ENCODE peak calls at places on chromosomes 3 and 15, in eight cellular contexts. W, P, C, O, N, D, G and H are unnamed samples. For H3K4me1, the result is how much of the 10 kb centered on the place peaks cover.

GRCh38 chr3:170410428-170411029 is 8.1 kb upstream of the CLDN11 start:
- DNase-seq in W (no peak), P (no peak), C (no peak), O (no peak), N (no peak), D (peak), G (no peak), H (no peak)

GRCh38 chr3:135762188-135762853 is 203.2 kb upstream of the PPP2R3A start:
- DNase-seq in W (no peak), P (no peak), C (no peak), O (no peak), N (no peak), D (no peak), G (no peak), H (no peak)

GRCh38 chr15:90553248-90553745 is 23.6 kb downstream of the CRTC3 start:
- DNase-seq in W (no peak), P (no peak), C (no peak), O (no peak), N (no peak), D (no peak), G (no peak), H (no peak)

GRCh38 chr3:99520511-99520910 is 117.9 kb upstream of the COL8A1 start:
- DNase-seq in W (no peak), P (no peak), C (no peak), O (no peak), N (no peak), D (no peak), G (no peak), H (no peak)

GRCh38 chr15:92664178-92664900 is 8.8 kb upstream of the FAM174B start:
- DNase-seq in W (no peak), P (no peak), C (no peak), O (no peak), N (no peak), D (no peak), G (no peak), H (no peak)

GRCh38 chr3:194727435-194728128 is 41.9 kb downstream of the FAM43A start:
- DNase-seq in W (no peak), P (no peak), C (no peak), O (no peak), N (no peak), D (no peak), G (no peak), H (no peak)

GRCh38 chr15:96326551-96327154 is 3.8 kb upstream of the NR2F2 start:
- DNase-seq in W (peak), P (no peak), C (no peak), O (peak), N (peak), D (no peak), G (no peak), H (peak)

GRCh38 chr3:45223889-45224730 is 2.0 kb downstream of the TMEM158 start:
- DNase-seq in W (no peak), P (no peak), C (no peak), O (no peak), N (no peak), D (no peak), G (no peak), H (no peak)

GRCh38 chr3:49518016-49518415 is 36.3 kb upstream of the BSN start:
- DNase-seq in W (no peak), P (no peak), C (no peak), O (no peak), N (no peak), D (no peak), G (no peak), H (no peak)

GRCh38 chr3:54125317-54125716 is 3.0 kb downstream of the CACNA2D3 start:
- DNase-seq in W (no peak), P (no peak), C (no peak), O (no peak), N (no peak), D (no peak), G (no peak), H (no peak)

GRCh38 chr3:120678984-120679383 is 3.1 kb downstream of the HGD start:
- DNase-seq in W (no peak), P (no peak), C (no peak), O (no peak), N (no peak), D (no peak), G (no peak), H (no peak)

GRCh38 chr3:52095990-52096775 is 39.8 kb upstream of the DUSP7 start:
- DNase-seq in W (no peak), P (peak), C (no peak), O (no peak), N (peak), D (no peak), G (no peak), H (no peak)

GRCh38 chr15:70200511-70200991 is 102.8 kb upstream of the TLE3 start:
- DNase-seq in W (no peak), P (peak), C (no peak), O (no peak), N (no peak), D (no peak), G (no peak), H (no peak)

GRCh38 chr3:123328851-123329635 is 119.8 kb downstream of the ADCY5 start:
- DNase-seq in W (peak), P (peak), C (peak), O (peak), N (peak), D (peak), G (peak), H (peak)

GRCh38 chr15:82768414-82769081 is 37.3 kb downstream of the FSD2 start:
- DNase-seq in W (no peak), P (no peak), C (no peak), O (no peak), N (no peak), D (no peak), G (no peak), H (no peak)

GRCh38 chr15:90869601-90870353 is 1.4 kb downstream of the FURIN start:
- DNase-seq in W (peak), P (peak), C (no peak), O (no peak), N (peak), D (no peak), G (no peak), H (no peak)

GRCh38 chr3:129238945-129239705 is 10.3 kb upstream of the COPG1 start:
- DNase-seq in W (peak), P (no peak), C (no peak), O (no peak), N (no peak), D (no peak), G (no peak), H (no peak)

GRCh38 chr3:4271834-4272233 is 31.3 kb upstream of the SETMAR start:
- DNase-seq in W (no peak), P (no peak), C (no peak), O (no peak), N (no peak), D (no peak), G (peak), H (no peak)

GRCh38 chr3:127067116-127067910 is 84.4 kb downstream of the PLXNA1 start:
- DNase-seq in W (no peak), P (peak), C (no peak), O (no peak), N (peak), D (no peak), G (no peak), H (no peak)

GRCh38 chr3:32405711-32406323 is 14.2 kb downstream of the CMTM7 start:
- DNase-seq in W (no peak), P (no peak), C (no peak), O (no peak), N (no peak), D (no peak), G (peak), H (no peak)

GRCh38 chr3:115999001-115999400 is 375.7 kb downstream of the GAP43 start:
- DNase-seq in W (no peak), P (no peak), C (no peak), O (no peak), N (no peak), D (no peak), G (no peak), H (no peak)

GRCh38 chr3:136075816-136076215 is 110.3 kb downstream of the PPP2R3A start:
- DNase-seq in W (no peak), P (no peak), C (no peak), O (no peak), N (no peak), D (no peak), G (no peak), H (no peak)

GRCh38 chr3:195580733-195581443 is 2.9 kb downstream of the APOD start:
- DNase-seq in W (no peak), P (no peak), C (no peak), O (no peak), N (no peak), D (no peak), G (no peak), H (no peak)

GRCh38 chr3:52193059-52193458 is 4.9 kb upstream of the ALAS1 start:
- DNase-seq in W (peak), P (no peak), C (no peak), O (peak), N (peak), D (no peak), G (no peak), H (no peak)

DNA sequence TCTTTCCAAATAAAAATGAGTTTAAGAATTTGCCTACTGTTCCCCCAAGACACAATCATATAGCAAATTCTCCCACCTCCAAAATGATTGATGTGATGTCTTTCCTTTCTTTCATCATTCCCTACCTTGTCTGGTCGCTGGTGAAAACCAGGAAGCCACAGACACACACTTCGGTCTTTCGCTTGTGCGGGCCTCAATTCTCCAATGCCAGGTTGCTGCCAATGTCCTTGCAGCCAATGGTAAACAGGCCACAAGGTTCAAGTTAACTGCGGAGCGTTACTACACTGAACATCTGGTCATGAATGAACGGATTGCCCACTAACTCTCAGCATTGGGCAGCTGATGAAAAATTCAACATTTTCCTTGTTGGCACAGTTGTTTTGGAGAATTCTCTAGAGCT is 192.2 kb downstream of the FOXP1 start:
- DNase-seq in W (no peak), P (no peak), C (no peak), O (no peak), N (no peak), D (no peak), G (no peak), H (no peak)
- TF ChIP-seq POLR2AphosphoS5 in W (no peak), P (no peak), C (no peak), O (no peak), N (no peak), D (no peak), G (no peak), H (no peak)

DNA sequence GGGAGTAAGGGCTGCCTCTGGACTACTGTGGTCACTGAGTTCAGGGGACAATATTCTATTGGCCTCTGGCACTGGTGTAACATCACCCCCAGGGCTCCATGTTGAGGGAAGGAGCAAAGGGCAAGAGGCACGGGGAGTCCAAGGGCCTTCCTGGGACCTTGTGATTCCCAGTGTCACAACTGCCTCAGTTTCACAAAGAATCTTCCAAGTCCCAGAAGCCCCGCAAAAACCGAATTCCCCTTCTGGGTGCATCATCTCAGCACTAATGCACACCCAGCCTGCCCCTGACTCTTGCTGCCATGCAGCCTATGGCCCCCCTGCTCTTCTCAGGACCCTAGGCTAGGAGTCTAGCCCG is 5.5 kb downstream of the AMOTL2 start:
- DNase-seq in W (no peak), P (peak), C (no peak), O (peak), N (peak), D (no peak), G (no peak), H (no peak)
- H3K27ac ChIP-seq in W (peak), P (peak), C (no peak), O (peak), N (peak), D (peak), G (no peak), H (peak)

GRCh38 chr15:85406916-85407315 is 26.5 kb downstream of the AKAP13 start:
- DNase-seq in W (no peak), P (no peak), C (no peak), O (no peak), N (no peak), D (no peak), G (no peak), H (no peak)
- H3K4me1 ChIP-seq in W (under half), P (half or more), C (under half), O (under half), N (under half), D (half or more), G (under half), H (under half)

GRCh38 chr15:84629033-84629432 is 25.1 kb downstream of the WDR73 start:
- DNase-seq in W (no peak), P (peak), C (no peak), O (no peak), N (no peak), D (no peak), G (no peak), H (no peak)

GRCh38 chr15:84634228-84634837 is 19.8 kb downstream of the WDR73 start:
- DNase-seq in W (no peak), P (no peak), C (no peak), O (no peak), N (no peak), D (no peak), G (no peak), H (no peak)

GRCh38 chr15:84631706-84632272 is 22.3 kb downstream of the WDR73 start:
- DNase-seq in W (no peak), P (no peak), C (no peak), O (no peak), N (no peak), D (no peak), G (peak), H (no peak)

GRCh38 chr15:84638103-84638502 is 16.0 kb downstream of the WDR73 start:
- DNase-seq in W (no peak), P (no peak), C (no peak), O (no peak), N (no peak), D (no peak), G (peak), H (no peak)

GRCh38 chr15:84633311-84634227 is 20.5 kb downstream of the WDR73 start:
- DNase-seq in W (peak), P (peak), C (peak), O (peak), N (peak), D (no peak), G (peak), H (peak)
- TF ChIP-seq POLR2AphosphoS5 in W (peak), P (peak), C (no peak), O (no peak), N (peak), D (no peak), G (no peak), H (peak)

DNA sequence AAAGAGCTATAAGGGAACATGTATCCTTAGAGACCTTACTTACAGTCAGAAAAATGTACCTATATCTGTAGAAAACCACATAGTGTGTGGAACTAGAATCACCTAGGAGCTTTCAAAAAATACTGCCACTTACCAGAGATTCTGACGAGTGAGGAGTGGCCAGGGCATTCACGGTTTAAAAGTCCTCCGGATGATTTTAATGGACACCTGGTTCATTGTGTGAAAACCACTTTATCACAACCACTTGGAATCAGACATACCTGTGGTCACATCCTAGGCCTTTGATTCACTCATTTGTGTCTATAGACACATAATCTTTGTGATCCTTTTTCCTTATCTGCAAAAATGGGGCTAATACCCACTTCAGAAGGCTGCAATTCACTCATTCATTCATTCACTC is 159.8 kb downstream of the MBNL1 start:
- DNase-seq in W (no peak), P (no peak), C (no peak), O (no peak), N (no peak), D (no peak), G (no peak), H (no peak)
- H3K27ac ChIP-seq in W (no peak), P (peak), C (no peak), O (no peak), N (peak), D (no peak), G (no peak), H (no peak)

DNA sequence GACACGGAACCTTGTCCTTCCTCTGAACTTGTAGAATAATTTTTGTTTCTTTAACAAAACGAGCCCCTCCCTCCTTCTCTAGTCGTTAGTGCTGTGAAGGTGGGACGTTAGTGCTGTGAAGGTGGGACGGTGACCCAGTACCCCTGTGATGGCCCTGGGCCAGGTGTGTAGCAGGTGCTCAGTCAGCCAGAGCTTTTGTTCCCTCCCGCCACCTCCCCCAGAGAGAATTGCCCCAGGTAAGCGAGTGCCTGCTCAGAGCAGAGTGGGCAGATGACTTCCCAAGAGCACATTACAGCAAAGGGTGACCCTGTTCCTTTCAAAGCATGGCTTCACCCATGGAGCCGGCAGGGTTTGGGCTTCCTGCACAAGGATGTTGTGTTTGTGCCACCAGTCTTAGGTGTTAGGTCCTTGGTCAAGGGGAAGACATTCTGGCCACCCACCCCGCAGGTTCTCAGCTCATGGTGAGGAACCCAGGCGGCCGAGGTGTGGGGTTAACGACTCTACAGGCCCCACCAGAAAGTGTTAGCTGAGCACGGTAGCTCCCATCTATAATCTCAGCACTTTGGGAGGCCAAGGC is 30.7 kb downstream of the SLC6A6 start:
- DNase-seq in W (peak), P (peak), C (no peak), O (no peak), N (no peak), D (no peak), G (no peak), H (peak)
- H3K4me1 ChIP-seq in W (under half), P (half or more), C (under half), O (under half), N (under half), D (half or more), G (half or more), H (half or more)